ENCODE peak calls at places on chromosomes 16 and 17, in ten cellular contexts. One of them, this sample, is unnamed.

GRCh38 chr16:79468236-79468635 is 132.3 kb downstream of the MAF start:
- DNase-seq in H54: no peak
- DNase-seq in HEK293T: no peak
- DNase-seq in ovary: no peak
- DNase-seq in T-helper 9 cell: no peak
- DNase-seq in cardiac fibroblast: no peak
- DNase-seq in ascending aorta: no peak
- DNase-seq in MM.1S: no peak
- DNase-seq in endothelial cell of umbilical vein: no peak
- DNase-seq in neural crest cell: no peak
- DNase-seq in this sample: no peak

GRCh38 chr16:29811170-29811895 is 660 bp upstream of the PRRT2 start:
- DNase-seq in ovary: peak; percentile 98
- DNase-seq in cardiac fibroblast: peak; percentile 98
- DNase-seq in HEK293T: peak; percentile 93
- DNase-seq in neural crest cell: peak; percentile 81
- DNase-seq in ascending aorta: peak; percentile 97
- DNase-seq in H54: peak; percentile 94
- DNase-seq in MM.1S: peak; percentile 98
- DNase-seq in endothelial cell of umbilical vein: peak; percentile 94
- DNase-seq in T-helper 9 cell: peak; percentile 59
- DNase-seq in this sample: peak; percentile 92

GRCh38 chr17:16269658-16270057 is 52.6 kb downstream of the PIGL start:
- DNase-seq in endothelial cell of umbilical vein: no peak
- DNase-seq in T-helper 9 cell: no peak
- DNase-seq in ascending aorta: no peak
- DNase-seq in ovary: no peak
- DNase-seq in cardiac fibroblast: peak; percentile 73
- DNase-seq in neural crest cell: no peak
- DNase-seq in MM.1S: no peak
- DNase-seq in HEK293T: no peak
- DNase-seq in H54: no peak
- DNase-seq in this sample: peak; percentile 66

GRCh38 chr17:81738801-81739393 is 26.8 kb downstream of the SLC25A10 start:
- DNase-seq in H54: no peak
- DNase-seq in endothelial cell of umbilical vein: no peak
- DNase-seq in ovary: no peak
- DNase-seq in cardiac fibroblast: no peak
- DNase-seq in ascending aorta: no peak
- DNase-seq in T-helper 9 cell: no peak
- DNase-seq in MM.1S: no peak
- DNase-seq in neural crest cell: no peak
- DNase-seq in HEK293T: no peak
- DNase-seq in this sample: no peak

GRCh38 chr17:42850964-42851363 is at the start of gene AOC3:
- DNase-seq in neural crest cell: no peak
- DNase-seq in MM.1S: no peak
- DNase-seq in HEK293T: no peak
- DNase-seq in T-helper 9 cell: no peak
- DNase-seq in cardiac fibroblast: no peak
- DNase-seq in ascending aorta: no peak
- DNase-seq in H54: no peak
- DNase-seq in endothelial cell of umbilical vein: no peak
- DNase-seq in ovary: peak; percentile 38
- DNase-seq in this sample: no peak

GRCh38 chr16:66150691-66151090 is 215.8 kb upstream of the CDH5 start:
- DNase-seq in neural crest cell: no peak
- DNase-seq in H54: no peak
- DNase-seq in ascending aorta: no peak
- DNase-seq in ovary: no peak
- DNase-seq in endothelial cell of umbilical vein: no peak
- DNase-seq in cardiac fibroblast: peak; percentile 24
- DNase-seq in MM.1S: peak; percentile 51
- DNase-seq in T-helper 9 cell: no peak
- DNase-seq in HEK293T: no peak
- DNase-seq in this sample: no peak

GRCh38 chr17:27247071-27247957 is 46.6 kb upstream of the WSB1 start:
- DNase-seq in neural crest cell: no peak
- DNase-seq in H54: no peak
- DNase-seq in cardiac fibroblast: peak; percentile 92
- DNase-seq in endothelial cell of umbilical vein: peak; percentile 96
- DNase-seq in ovary: no peak
- DNase-seq in ascending aorta: peak; percentile 28
- DNase-seq in HEK293T: no peak
- DNase-seq in T-helper 9 cell: no peak
- DNase-seq in MM.1S: no peak
- DNase-seq in this sample: peak; percentile 44

GRCh38 chr17:77692571-77693161 is 265.8 kb upstream of the TNRC6C start:
- DNase-seq in endothelial cell of umbilical vein: no peak
- DNase-seq in ovary: no peak
- DNase-seq in HEK293T: no peak
- DNase-seq in MM.1S: no peak
- DNase-seq in cardiac fibroblast: peak; percentile 52
- DNase-seq in H54: peak; percentile 88
- DNase-seq in ascending aorta: no peak
- DNase-seq in neural crest cell: no peak
- DNase-seq in T-helper 9 cell: no peak
- DNase-seq in this sample: peak; percentile 65

GRCh38 chr16:76970087-76970744 is 220.8 kb upstream of the MON1B start:
- DNase-seq in cardiac fibroblast: peak; percentile 67
- DNase-seq in ascending aorta: no peak
- DNase-seq in T-helper 9 cell: no peak
- DNase-seq in ovary: no peak
- DNase-seq in H54: no peak
- DNase-seq in MM.1S: no peak
- DNase-seq in neural crest cell: no peak
- DNase-seq in HEK293T: no peak
- DNase-seq in endothelial cell of umbilical vein: peak; percentile 60
- DNase-seq in this sample: no peak

GRCh38 chr16:27332105-27332504 is 18.3 kb downstream of the IL4R start:
- DNase-seq in T-helper 9 cell: no peak
- DNase-seq in neural crest cell: no peak
- DNase-seq in H54: no peak
- DNase-seq in ovary: no peak
- DNase-seq in MM.1S: no peak
- DNase-seq in HEK293T: no peak
- DNase-seq in endothelial cell of umbilical vein: peak; percentile 97
- DNase-seq in ascending aorta: no peak
- DNase-seq in cardiac fibroblast: peak; percentile 72
- DNase-seq in this sample: no peak

GRCh38 chr17:5011928-5012327 is 14.2 kb downstream of the KIF1C start:
- DNase-seq in cardiac fibroblast: peak; percentile 87
- DNase-seq in T-helper 9 cell: no peak
- DNase-seq in MM.1S: no peak
- DNase-seq in HEK293T: no peak
- DNase-seq in endothelial cell of umbilical vein: peak; percentile 47
- DNase-seq in neural crest cell: no peak
- DNase-seq in ovary: no peak
- DNase-seq in H54: peak; percentile 71
- DNase-seq in ascending aorta: no peak
- DNase-seq in this sample: no peak

GRCh38 chr16:74724820-74725549 is 24.3 kb upstream of the MLKL start:
- DNase-seq in T-helper 9 cell: no peak
- DNase-seq in H54: peak; percentile 93
- DNase-seq in ascending aorta: no peak
- DNase-seq in MM.1S: no peak
- DNase-seq in endothelial cell of umbilical vein: no peak
- DNase-seq in cardiac fibroblast: peak; percentile 64
- DNase-seq in ovary: no peak
- DNase-seq in neural crest cell: peak; percentile 21
- DNase-seq in HEK293T: no peak
- DNase-seq in this sample: peak; percentile 86

GRCh38 chr16:19285431-19285830 is at the start of gene CLEC19A:
- DNase-seq in H54: no peak
- DNase-seq in ovary: no peak
- DNase-seq in endothelial cell of umbilical vein: no peak
- DNase-seq in HEK293T: no peak
- DNase-seq in T-helper 9 cell: no peak
- DNase-seq in MM.1S: no peak
- DNase-seq in ascending aorta: no peak
- DNase-seq in cardiac fibroblast: no peak
- DNase-seq in neural crest cell: no peak
- DNase-seq in this sample: no peak

GRCh38 chr16:67114793-67115192 is 5.1 kb downstream of the PHAF1 start:
- DNase-seq in neural crest cell: no peak
- DNase-seq in endothelial cell of umbilical vein: no peak
- DNase-seq in H54: no peak
- DNase-seq in HEK293T: no peak
- DNase-seq in MM.1S: no peak
- DNase-seq in ascending aorta: no peak
- DNase-seq in ovary: no peak
- DNase-seq in T-helper 9 cell: no peak
- DNase-seq in cardiac fibroblast: no peak
- DNase-seq in this sample: no peak

GRCh38 chr16:58426095-58426494 is 33.8 kb downstream of the GINS3 start:
- DNase-seq in T-helper 9 cell: no peak
- DNase-seq in ovary: no peak
- DNase-seq in cardiac fibroblast: no peak
- DNase-seq in neural crest cell: no peak
- DNase-seq in ascending aorta: no peak
- DNase-seq in endothelial cell of umbilical vein: no peak
- DNase-seq in MM.1S: peak; percentile 42
- DNase-seq in H54: no peak
- DNase-seq in HEK293T: no peak
- DNase-seq in this sample: no peak

GRCh38 chr16:86668136-86668535 is 89.8 kb downstream of the FOXL1 start:
- DNase-seq in cardiac fibroblast: peak; percentile 93
- DNase-seq in H54: no peak
- DNase-seq in ovary: no peak
- DNase-seq in T-helper 9 cell: no peak
- DNase-seq in endothelial cell of umbilical vein: peak; percentile 76
- DNase-seq in HEK293T: peak; percentile 21
- DNase-seq in neural crest cell: no peak
- DNase-seq in ascending aorta: no peak
- DNase-seq in MM.1S: no peak
- DNase-seq in this sample: no peak

GRCh38 chr16:49969356-49970030 is 55.5 kb upstream of the CNEP1R1 start:
- DNase-seq in HEK293T: peak; percentile 26
- DNase-seq in ascending aorta: no peak
- DNase-seq in neural crest cell: no peak
- DNase-seq in H54: no peak
- DNase-seq in ovary: no peak
- DNase-seq in cardiac fibroblast: no peak
- DNase-seq in MM.1S: no peak
- DNase-seq in endothelial cell of umbilical vein: no peak
- DNase-seq in T-helper 9 cell: no peak
- DNase-seq in this sample: no peak

GRCh38 chr17:62898239-62898864 is 67.7 kb upstream of the TANC2 start:
- DNase-seq in cardiac fibroblast: peak; percentile 38
- DNase-seq in HEK293T: no peak
- DNase-seq in ovary: no peak
- DNase-seq in T-helper 9 cell: no peak
- DNase-seq in endothelial cell of umbilical vein: peak; percentile 21
- DNase-seq in ascending aorta: no peak
- DNase-seq in H54: no peak
- DNase-seq in MM.1S: no peak
- DNase-seq in neural crest cell: no peak
- DNase-seq in this sample: peak; percentile 54

GRCh38 chr16:57644383-57645014 is 16.1 kb downstream of the ADGRG1 start:
- DNase-seq in neural crest cell: no peak
- DNase-seq in HEK293T: no peak
- DNase-seq in T-helper 9 cell: no peak
- DNase-seq in cardiac fibroblast: no peak
- DNase-seq in ascending aorta: no peak
- DNase-seq in endothelial cell of umbilical vein: no peak
- DNase-seq in H54: no peak
- DNase-seq in ovary: no peak
- DNase-seq in MM.1S: no peak
- DNase-seq in this sample: no peak

GRCh38 chr16:48542020-48542473 is 67.9 kb downstream of the N4BP1 start:
- DNase-seq in neural crest cell: no peak
- DNase-seq in ovary: no peak
- DNase-seq in ascending aorta: no peak
- DNase-seq in T-helper 9 cell: no peak
- DNase-seq in HEK293T: peak; percentile 35
- DNase-seq in cardiac fibroblast: peak; percentile 69
- DNase-seq in endothelial cell of umbilical vein: peak; percentile 49
- DNase-seq in MM.1S: no peak
- DNase-seq in H54: no peak
- DNase-seq in this sample: peak; percentile 39

GRCh38 chr17:72399608-72400487 is 279.0 kb downstream of the SOX9 start:
- DNase-seq in HEK293T: no peak
- DNase-seq in endothelial cell of umbilical vein: no peak
- DNase-seq in H54: no peak
- DNase-seq in MM.1S: no peak
- DNase-seq in neural crest cell: no peak
- DNase-seq in ovary: no peak
- DNase-seq in cardiac fibroblast: no peak
- DNase-seq in T-helper 9 cell: no peak
- DNase-seq in ascending aorta: no peak
- DNase-seq in this sample: no peak

GRCh38 chr17:75093543-75094158 is 5.9 kb downstream of the SLC16A5 start:
- DNase-seq in ascending aorta: no peak
- DNase-seq in HEK293T: no peak
- DNase-seq in MM.1S: no peak
- DNase-seq in ovary: peak; percentile 47
- DNase-seq in H54: no peak
- DNase-seq in cardiac fibroblast: no peak
- DNase-seq in T-helper 9 cell: no peak
- DNase-seq in endothelial cell of umbilical vein: no peak
- DNase-seq in neural crest cell: no peak
- DNase-seq in this sample: no peak

GRCh38 chr17:77489898-77490265 is 349.1 kb downstream of the SEC14L1 start:
- DNase-seq in ascending aorta: peak; percentile 69
- DNase-seq in neural crest cell: no peak
- DNase-seq in H54: no peak
- DNase-seq in T-helper 9 cell: no peak
- DNase-seq in cardiac fibroblast: peak; percentile 29
- DNase-seq in endothelial cell of umbilical vein: no peak
- DNase-seq in HEK293T: no peak
- DNase-seq in ovary: peak; percentile 65
- DNase-seq in MM.1S: no peak
- DNase-seq in this sample: no peak

GRCh38 chr17:2023692-2024571 is 1.2 kb downstream of the RTN4RL1 start:
- DNase-seq in ovary: peak; percentile 64
- DNase-seq in HEK293T: peak; percentile 66
- DNase-seq in ascending aorta: no peak
- DNase-seq in T-helper 9 cell: peak; percentile 31
- DNase-seq in H54: no peak
- DNase-seq in endothelial cell of umbilical vein: no peak
- DNase-seq in neural crest cell: no peak
- DNase-seq in cardiac fibroblast: peak; percentile 51
- DNase-seq in MM.1S: no peak
- DNase-seq in this sample: no peak

GRCh38 chr16:64627781-64628180 is 494.1 kb downstream of the CDH11 start:
- DNase-seq in ascending aorta: no peak
- DNase-seq in cardiac fibroblast: no peak
- DNase-seq in HEK293T: no peak
- DNase-seq in endothelial cell of umbilical vein: no peak
- DNase-seq in H54: no peak
- DNase-seq in neural crest cell: no peak
- DNase-seq in MM.1S: no peak
- DNase-seq in ovary: no peak
- DNase-seq in T-helper 9 cell: no peak
- DNase-seq in this sample: no peak